ENCODE peak calls at places on chromosomes 12 and 14, in five cellular contexts. J is transverse colon, B is breast epithelium, L is GM23338, S is prostate gland. G is an unnamed sample. For H3K4me1, the result is how much of the 10 kb centered on the place peaks cover.

GRCh38 chr12:105280966-105281693 is 45.2 kb upstream of the APPL2 start:
- DNase-seq in L (no peak), S (no peak), B (no peak), J (no peak), G (no peak)

GRCh38 chr12:108129017-108129812 is at the start of gene WSCD2:
- DNase-seq in B (no peak), L (peak), J (peak), S (peak), G (no peak)

GRCh38 chr14:73369433-73369832 is 88.9 kb downstream of the NUMB start:
- DNase-seq in S (no peak), L (no peak), J (no peak), B (no peak), G (no peak)

GRCh38 chr12:5511644-5512584 is 80.0 kb downstream of the NTF3 start:
- DNase-seq in S (peak), L (peak), J (peak), B (no peak), G (peak)

GRCh38 chr12:41564816-41565215 is 376.7 kb downstream of the PDZRN4 start:
- DNase-seq in J (no peak), B (no peak), S (no peak), L (no peak), G (no peak)

GRCh38 chr12:67413577-67413976 is 144.4 kb downstream of the CAND1 start:
- DNase-seq in L (no peak), B (no peak), S (no peak), J (no peak), G (no peak)

GRCh38 chr12:121240484-121241202 is 30.7 kb downstream of the P2RX4 start:
- DNase-seq in S (peak), B (peak), L (peak), J (peak), G (peak)

GRCh38 chr14:68824517-68825347 is 31.9 kb upstream of the ZFP36L1 start:
- DNase-seq in S (peak), J (peak), B (peak), L (peak), G (peak)

GRCh38 chr14:49992901-49993335 is 100.0 kb downstream of the ARF6 start:
- DNase-seq in S (no peak), L (no peak), J (no peak), B (no peak), G (peak)

GRCh38 chr12:6375269-6376078 is at the start of gene SCNN1A:
- DNase-seq in B (peak), L (peak), J (peak), S (peak), G (no peak)

GRCh38 chr12:63276537-63277365 is 125.8 kb upstream of the AVPR1A start:
- DNase-seq in L (peak), J (no peak), S (no peak), B (no peak), G (no peak)

GRCh38 chr14:70893842-70894237 is 13.4 kb upstream of the PCNX1 start:
- DNase-seq in J (no peak), B (no peak), S (no peak), L (no peak), G (no peak)

GRCh38 chr14:34059925-34060746 is 109.3 kb upstream of the EGLN3 start:
- DNase-seq in L (peak), S (peak), J (peak), B (peak), G (peak)

GRCh38 chr12:116727902-116728301 is 10.0 kb downstream of the SPRING1 start:
- DNase-seq in B (no peak), J (no peak), S (no peak), L (no peak), G (no peak)

GRCh38 chr12:46921754-46922113 is 95.9 kb upstream of the SLC38A4 start:
- DNase-seq in B (no peak), S (no peak), J (no peak), L (no peak), G (no peak)

GRCh38 chr12:5083955-5084849 is 40.5 kb downstream of the KCNA5 start:
- DNase-seq in L (peak), S (peak), B (no peak), J (no peak), G (no peak)

GRCh38 chr12:119996417-119996816 is 7.4 kb downstream of the BICDL1 start:
- DNase-seq in J (no peak), B (no peak), S (no peak), L (no peak), G (no peak)

GRCh38 chr12:120261951-120262851 is 3.3 kb downstream of the PXN start:
- DNase-seq in B (no peak), L (no peak), J (peak), S (peak), G (no peak)

GRCh38 chr14:56197150-56197549 is 78.9 kb downstream of the PELI2 start:
- DNase-seq in S (no peak), J (no peak), B (no peak), L (no peak), G (no peak)

GRCh38 chr12:116719661-116720060 is 18.2 kb downstream of the SPRING1 start:
- DNase-seq in S (no peak), L (no peak), B (no peak), J (no peak), G (no peak)

GRCh38 chr14:65486856-65487255 is 74.3 kb downstream of the FUT8 start:
- DNase-seq in B (no peak), S (no peak), L (no peak), J (no peak), G (no peak)

GRCh38 chr14:65485516-65485915 is 73.0 kb downstream of the FUT8 start:
- DNase-seq in J (no peak), L (peak), B (no peak), S (no peak), G (no peak)

GRCh38 chr14:65479386-65479785 is 66.9 kb downstream of the FUT8 start:
- DNase-seq in J (no peak), L (no peak), B (no peak), S (no peak), G (no peak)

GRCh38 chr14:65483647-65484046 is 71.1 kb downstream of the FUT8 start:
- DNase-seq in L (no peak), B (no peak), J (no peak), S (no peak), G (no peak)

DNA sequence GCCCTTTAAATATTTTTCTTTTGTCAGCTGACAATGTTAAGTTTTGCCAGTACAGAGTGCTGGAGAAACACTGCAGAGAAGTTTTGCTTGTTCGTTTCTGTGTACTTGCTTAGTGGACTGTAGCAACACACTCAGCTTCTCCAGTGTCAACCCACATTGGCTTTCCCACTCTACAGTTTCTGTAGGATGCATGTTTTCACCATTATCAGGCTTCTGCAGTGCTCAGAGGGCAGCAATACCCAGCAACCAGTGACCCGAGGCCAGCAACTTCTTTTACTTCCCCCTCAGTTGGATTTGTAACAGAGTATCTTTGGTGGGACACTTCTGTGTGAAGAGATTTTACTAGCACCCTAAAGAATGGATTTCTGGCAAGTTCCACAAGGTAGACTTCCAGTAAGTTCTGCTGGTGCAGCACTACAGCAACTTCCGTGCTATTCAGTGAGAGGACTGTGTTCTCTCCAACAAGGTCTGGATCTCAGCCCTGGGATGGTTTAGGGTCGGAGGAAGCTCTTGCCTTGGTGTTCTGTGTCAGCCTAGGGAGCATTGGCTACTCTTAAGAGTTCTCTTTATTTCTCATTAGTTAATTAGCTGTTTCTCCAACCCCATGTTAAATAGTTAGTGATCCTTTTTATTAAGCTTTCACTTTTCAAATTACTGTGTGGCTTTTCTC is 70.4 kb downstream of the FUT8 start:
- DNase-seq in L (peak), S (no peak), B (no peak), J (no peak), G (no peak)
- H3K4me1 ChIP-seq in L (under half), S (under half), B (under half), J (under half), G (under half)

DNA sequence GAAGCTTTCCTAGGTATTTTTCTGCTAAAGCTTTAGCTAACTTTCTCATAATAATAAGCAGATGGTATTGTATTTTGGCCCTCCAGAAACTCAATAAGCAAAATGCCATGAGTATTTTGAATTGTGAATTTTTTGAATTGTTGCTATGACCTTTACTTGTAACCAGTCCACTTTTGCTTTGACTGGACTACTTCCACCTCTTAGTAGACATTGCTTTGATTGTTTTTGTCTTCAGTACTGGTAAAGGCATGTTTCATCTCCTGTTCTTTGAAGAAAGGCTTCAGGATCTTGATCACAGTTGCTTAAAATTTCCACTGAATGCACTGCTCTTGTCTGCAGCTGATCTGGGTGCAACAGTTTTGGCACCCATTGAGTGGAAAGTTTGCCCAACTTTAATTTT is 102.3 kb downstream of the TRMT5 start:
- DNase-seq in S (no peak), L (no peak), J (no peak), B (no peak), G (no peak)
- TF ChIP-seq POLR2AphosphoS5 in S (no peak), L (no peak), J (no peak), B (no peak), G (no peak)

DNA sequence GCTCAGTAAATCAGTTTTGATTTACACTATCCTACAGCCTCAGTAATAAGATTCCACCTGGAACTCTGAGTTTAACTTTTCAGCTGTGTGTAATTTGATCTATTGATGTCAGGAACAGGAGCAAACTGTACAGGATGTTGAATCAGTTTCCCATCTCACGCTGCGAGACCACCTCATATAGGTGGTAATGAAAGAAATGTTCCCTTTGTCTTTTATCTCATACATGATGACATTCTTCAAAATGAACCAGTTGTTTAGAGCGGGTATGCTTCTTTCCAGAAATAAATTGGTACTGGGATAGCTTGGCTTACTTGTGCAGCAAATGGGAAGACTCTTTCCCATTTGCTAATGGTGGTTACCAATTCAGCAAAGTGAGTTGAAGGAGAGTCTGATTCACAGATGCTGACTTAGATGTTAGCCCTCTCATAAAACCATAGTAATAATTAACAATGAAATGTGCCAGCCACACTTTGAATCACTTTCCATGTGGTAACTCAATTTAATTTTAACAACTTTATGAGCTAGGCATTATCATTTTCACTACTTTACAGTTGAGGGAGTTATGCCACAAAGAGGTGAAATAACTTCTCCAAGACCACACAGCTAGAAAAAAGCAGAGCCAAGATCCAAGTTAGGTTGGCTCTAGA is 251.5 kb downstream of the PAWR start:
- DNase-seq in B (no peak), J (no peak), S (no peak), L (no peak), G (no peak)
- H3K27ac ChIP-seq in B (no peak), J (no peak), S (no peak), L (no peak), G (no peak)

GRCh38 chr14:75442166-75442565 is 14.3 kb downstream of the JDP2 start:
- DNase-seq in S (no peak), J (no peak), L (no peak), B (no peak), G (no peak)

GRCh38 chr14:75440733-75441474 is 13.1 kb downstream of the JDP2 start:
- DNase-seq in J (no peak), L (no peak), B (no peak), S (peak), G (no peak)

GRCh38 chr14:75442642-75443041 is 14.8 kb downstream of the JDP2 start:
- DNase-seq in J (no peak), B (no peak), S (no peak), L (no peak), G (no peak)

GRCh38 chr14:75441731-75442130 is 13.9 kb downstream of the JDP2 start:
- DNase-seq in S (no peak), B (no peak), L (no peak), J (no peak), G (no peak)

GRCh38 chr14:75443203-75443969 is 15.6 kb downstream of the JDP2 start:
- DNase-seq in S (no peak), J (no peak), L (no peak), B (no peak), G (no peak)
- H3K4me1 ChIP-seq in S (under half), J (under half), L (under half), B (under half), G (half or more)

GRCh38 chr12:51240971-51241370 is 2.3 kb downstream of the DAZAP2 start:
- DNase-seq in S (no peak), J (no peak), L (no peak), B (no peak), G (no peak)

GRCh38 chr12:51234533-51234932 is 4.1 kb upstream of the DAZAP2 start:
- DNase-seq in B (no peak), S (no peak), L (no peak), J (no peak), G (no peak)

GRCh38 chr12:51242150-51242549 is 3.5 kb downstream of the DAZAP2 start:
- DNase-seq in B (no peak), S (no peak), L (no peak), J (no peak), G (no peak)

GRCh38 chr12:51238510-51239334 is at the start of gene DAZAP2:
- DNase-seq in B (peak), S (peak), J (peak), L (peak), G (peak)

DNA sequence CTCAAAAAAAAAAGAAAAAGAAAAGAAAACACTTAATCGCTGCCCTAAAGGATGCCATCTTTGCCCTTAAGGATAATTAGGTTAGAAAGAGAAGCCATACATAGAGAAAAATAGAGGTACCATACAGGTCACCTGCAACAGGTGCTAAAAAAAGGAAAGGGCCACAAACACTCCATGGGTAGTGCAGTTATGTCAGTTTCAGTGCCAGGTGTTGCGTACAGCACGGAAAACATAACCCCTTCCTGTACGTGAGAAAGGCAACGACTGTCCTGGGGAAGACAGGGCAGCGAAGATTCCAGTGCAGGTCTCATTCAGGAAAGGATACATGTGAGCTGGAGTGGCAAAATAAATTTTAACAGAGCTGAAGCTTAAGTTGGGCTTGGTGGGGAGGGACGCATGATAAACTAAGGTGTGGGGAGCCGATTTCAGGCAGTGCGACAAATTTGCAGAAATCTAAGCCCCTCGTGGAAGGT is 553 bp upstream of the DAZAP2 start:
- DNase-seq in J (peak), S (peak), B (no peak), L (no peak), G (no peak)
- TF ChIP-seq POLR2AphosphoS5 in J (no peak), S (peak), B (no peak), L (no peak), G (no peak)

GRCh38 chr12:39573971-39574370 is 45.6 kb downstream of the ABCD2 start:
- DNase-seq in S (no peak), J (no peak), B (no peak), L (no peak), G (no peak)
- H3K27ac ChIP-seq in S (no peak), J (no peak), B (no peak), L (no peak), G (no peak)

GRCh38 chr14:89268514-89268913 is 148.5 kb downstream of the FOXN3 start:
- DNase-seq in J (no peak), L (no peak), B (no peak), S (no peak), G (no peak)

GRCh38 chr14:89269404-89269803 is 147.6 kb downstream of the FOXN3 start:
- DNase-seq in S (no peak), B (no peak), L (no peak), J (no peak), G (no peak)

GRCh38 chr14:89266754-89267153 is 150.3 kb downstream of the FOXN3 start:
- DNase-seq in L (no peak), B (no peak), J (no peak), S (no peak), G (no peak)

GRCh38 chr14:89267163-89267562 is 149.9 kb downstream of the FOXN3 start:
- DNase-seq in S (no peak), L (peak), B (no peak), J (no peak), G (no peak)

GRCh38 chr14:89267656-89268055 is 149.4 kb downstream of the FOXN3 start:
- DNase-seq in S (no peak), B (no peak), J (no peak), L (no peak), G (no peak)
- H3K4me1 ChIP-seq in S (under half), B (under half), J (under half), L (half or more), G (under half)

G was measured in spleen.